ENCODE peak calls at places on chromosomes 12 and 14, in eight cellular contexts. V is head of caudate nucleus; K is activated CD4-positive, alpha-beta T cell treated with anti-CD3 and anti-CD28 coated beads for 1 hour; I is lung; H is iris pigment epithelial cell; X is AG08396; D is stomach; R is NCI-H2081. B is an unnamed sample.

GRCh38 chr12:26318661-26319068 is 123.3 kb downstream of the SSPN start:
- DNase-seq in V (no peak), K (no peak), I (no peak), H (peak), X (peak), D (no peak), R (no peak), B (peak)

GRCh38 chr14:105448706-105449111 is 25.9 kb upstream of the CRIP2 start:
- DNase-seq in V (peak), K (peak), I (peak), H (peak), X (peak), D (peak), R (peak), B (no peak)

GRCh38 chr12:69254046-69254445 is 14.7 kb downstream of the CPSF6 start:
- DNase-seq in V (no peak), K (no peak), I (no peak), H (peak), X (peak), D (no peak), R (peak), B (no peak)

GRCh38 chr12:3229577-3229976 is 152.4 kb downstream of the TSPAN9 start:
- DNase-seq in V (no peak), K (no peak), I (no peak), H (no peak), X (no peak), D (no peak), R (no peak), B (no peak)

GRCh38 chr12:124480469-124481256 is 86.7 kb downstream of the NCOR2 start:
- DNase-seq in V (no peak), K (no peak), I (no peak), H (peak), X (peak), D (peak), R (peak), B (no peak)

GRCh38 chr14:61472025-61472672 is 150.8 kb downstream of the PRKCH start:
- DNase-seq in V (no peak), K (no peak), I (peak), H (peak), X (peak), D (no peak), R (no peak), B (peak)

GRCh38 chr12:47803196-47803875 is 16.4 kb downstream of the HDAC7 start:
- DNase-seq in V (no peak), K (no peak), I (no peak), H (no peak), X (no peak), D (no peak), R (no peak), B (no peak)

GRCh38 chr14:101000711-101001110 is 97.2 kb upstream of the RTL1 start:
- DNase-seq in V (no peak), K (no peak), I (no peak), H (no peak), X (no peak), D (no peak), R (no peak), B (no peak)

GRCh38 chr12:70660620-70661219 is 23.5 kb upstream of the PTPRB start:
- DNase-seq in V (no peak), K (no peak), I (no peak), H (peak), X (peak), D (no peak), R (no peak), B (peak)

GRCh38 chr14:73460691-73461127 is 2.4 kb upstream of the NUMB start:
- DNase-seq in V (no peak), K (no peak), I (peak), H (peak), X (no peak), D (no peak), R (peak), B (no peak)

GRCh38 chr14:92579244-92579643 is 65.7 kb downstream of the RIN3 start:
- DNase-seq in V (no peak), K (no peak), I (no peak), H (peak), X (no peak), D (no peak), R (no peak), B (no peak)

GRCh38 chr12:6370994-6371754 is 4.2 kb downstream of the SCNN1A start:
- DNase-seq in V (no peak), K (no peak), I (peak), H (peak), X (no peak), D (peak), R (peak), B (peak)